ENCODE peak calls at places on chromosomes 4 and X, in seven cellular contexts. One of them, this sample, is unnamed.

GRCh38 chr4:100841911-100842310 is 324.1 kb upstream of the EMCN start:
- DNase-seq in fibroblast of mammary gland: peak
- DNase-seq in endothelial cell: no peak
- DNase-seq in body of pancreas: no peak
- DNase-seq in adrenal gland: no peak
- DNase-seq in heart right ventricle: no peak
- DNase-seq in esophagus muscularis mucosa: no peak
- DNase-seq in this sample: no peak

GRCh38 chrX:1094934-1095333 is 117.5 kb downstream of the CRLF2 start:
- DNase-seq in fibroblast of mammary gland: no peak
- DNase-seq in endothelial cell: no peak
- DNase-seq in body of pancreas: no peak
- DNase-seq in adrenal gland: no peak
- DNase-seq in heart right ventricle: no peak
- DNase-seq in esophagus muscularis mucosa: no peak
- DNase-seq in this sample: no peak

GRCh38 chrX:12700745-12701144 is 90.5 kb upstream of the PRPS2 start:
- DNase-seq in fibroblast of mammary gland: no peak
- DNase-seq in endothelial cell: no peak
- DNase-seq in body of pancreas: peak
- DNase-seq in adrenal gland: no peak
- DNase-seq in heart right ventricle: no peak
- DNase-seq in esophagus muscularis mucosa: no peak
- DNase-seq in this sample: no peak

GRCh38 chr4:177400030-177400429 is 42.2 kb downstream of the AGA start:
- DNase-seq in fibroblast of mammary gland: no peak
- DNase-seq in endothelial cell: no peak
- DNase-seq in body of pancreas: no peak
- DNase-seq in adrenal gland: no peak
- DNase-seq in heart right ventricle: no peak
- DNase-seq in esophagus muscularis mucosa: no peak
- DNase-seq in this sample: no peak

GRCh38 chrX:10071451-10072163 is 85.2 kb upstream of the CLCN4 start:
- DNase-seq in fibroblast of mammary gland: peak
- DNase-seq in endothelial cell: no peak
- DNase-seq in body of pancreas: no peak
- DNase-seq in adrenal gland: no peak
- DNase-seq in heart right ventricle: no peak
- DNase-seq in esophagus muscularis mucosa: no peak
- DNase-seq in this sample: no peak

GRCh38 chr4:117700111-117700892 is 334.0 kb upstream of the NDST3 start:
- DNase-seq in fibroblast of mammary gland: no peak
- DNase-seq in endothelial cell: no peak
- DNase-seq in body of pancreas: no peak
- DNase-seq in adrenal gland: no peak
- DNase-seq in heart right ventricle: no peak
- DNase-seq in esophagus muscularis mucosa: no peak
- DNase-seq in this sample: no peak

GRCh38 chr4:75494563-75494962 is 19.6 kb downstream of the RCHY1 start:
- DNase-seq in fibroblast of mammary gland: peak
- DNase-seq in endothelial cell: no peak
- DNase-seq in body of pancreas: no peak
- DNase-seq in adrenal gland: no peak
- DNase-seq in heart right ventricle: no peak
- DNase-seq in esophagus muscularis mucosa: no peak
- DNase-seq in this sample: no peak

GRCh38 chr4:78565971-78566372 is 14.4 kb downstream of the ANXA3 start:
- DNase-seq in fibroblast of mammary gland: peak
- DNase-seq in endothelial cell: no peak
- DNase-seq in body of pancreas: peak
- DNase-seq in adrenal gland: no peak
- DNase-seq in heart right ventricle: no peak
- DNase-seq in esophagus muscularis mucosa: no peak
- DNase-seq in this sample: no peak

GRCh38 chr4:168719725-168720124 is 222.9 kb downstream of the PALLD start:
- DNase-seq in fibroblast of mammary gland: no peak
- DNase-seq in endothelial cell: no peak
- DNase-seq in body of pancreas: no peak
- DNase-seq in adrenal gland: no peak
- DNase-seq in heart right ventricle: no peak
- DNase-seq in esophagus muscularis mucosa: no peak
- DNase-seq in this sample: no peak

GRCh38 chrX:17788439-17788838 is 51.1 kb downstream of the SCML1 start:
- DNase-seq in fibroblast of mammary gland: peak
- DNase-seq in endothelial cell: peak
- DNase-seq in body of pancreas: peak
- DNase-seq in adrenal gland: peak
- DNase-seq in heart right ventricle: peak
- DNase-seq in esophagus muscularis mucosa: no peak
- DNase-seq in this sample: no peak

GRCh38 chrX:68532828-68533227 is 34.0 kb downstream of the YIPF6 start:
- DNase-seq in fibroblast of mammary gland: peak
- DNase-seq in endothelial cell: no peak
- DNase-seq in body of pancreas: no peak
- DNase-seq in adrenal gland: no peak
- DNase-seq in heart right ventricle: no peak
- DNase-seq in esophagus muscularis mucosa: no peak
- DNase-seq in this sample: no peak

GRCh38 chr4:184282251-184282713 is 64.6 kb upstream of the ENPP6 start:
- DNase-seq in fibroblast of mammary gland: no peak
- DNase-seq in endothelial cell: peak
- DNase-seq in body of pancreas: no peak
- DNase-seq in adrenal gland: no peak
- DNase-seq in heart right ventricle: no peak
- DNase-seq in esophagus muscularis mucosa: peak
- DNase-seq in this sample: no peak

GRCh38 chrX:2692221-2693122 is 1.4 kb downstream of the CD99 start:
- DNase-seq in fibroblast of mammary gland: peak
- DNase-seq in endothelial cell: peak
- DNase-seq in body of pancreas: no peak
- DNase-seq in adrenal gland: no peak
- DNase-seq in heart right ventricle: peak
- DNase-seq in esophagus muscularis mucosa: no peak
- DNase-seq in this sample: no peak

GRCh38 chr4:127642169-127642568 is 9.4 kb downstream of the INTU start:
- DNase-seq in fibroblast of mammary gland: peak
- DNase-seq in endothelial cell: no peak
- DNase-seq in body of pancreas: no peak
- DNase-seq in adrenal gland: no peak
- DNase-seq in heart right ventricle: no peak
- DNase-seq in esophagus muscularis mucosa: no peak
- DNase-seq in this sample: no peak

GRCh38 chrX:22399793-22400192 is 127.1 kb downstream of the CBLL2 start:
- DNase-seq in fibroblast of mammary gland: peak
- DNase-seq in endothelial cell: no peak
- DNase-seq in body of pancreas: no peak
- DNase-seq in adrenal gland: no peak
- DNase-seq in heart right ventricle: no peak
- DNase-seq in esophagus muscularis mucosa: no peak
- DNase-seq in this sample: no peak

GRCh38 chr4:31461425-31461824 is 741.3 kb downstream of the PCDH7 start:
- DNase-seq in fibroblast of mammary gland: peak
- DNase-seq in endothelial cell: no peak
- DNase-seq in body of pancreas: no peak
- DNase-seq in adrenal gland: no peak
- DNase-seq in heart right ventricle: no peak
- DNase-seq in esophagus muscularis mucosa: no peak
- DNase-seq in this sample: no peak

GRCh38 chr4:102541708-102542107 is 40.5 kb downstream of the NFKB1 start:
- DNase-seq in fibroblast of mammary gland: no peak
- DNase-seq in endothelial cell: peak
- DNase-seq in body of pancreas: no peak
- DNase-seq in adrenal gland: no peak
- DNase-seq in heart right ventricle: no peak
- DNase-seq in esophagus muscularis mucosa: no peak
- DNase-seq in this sample: no peak

GRCh38 chr4:168797176-168797575 is 212.9 kb downstream of the CBR4 start:
- DNase-seq in fibroblast of mammary gland: peak
- DNase-seq in endothelial cell: no peak
- DNase-seq in body of pancreas: no peak
- DNase-seq in adrenal gland: no peak
- DNase-seq in heart right ventricle: no peak
- DNase-seq in esophagus muscularis mucosa: no peak
- DNase-seq in this sample: no peak

GRCh38 chr4:125728568-125728967 is 413.8 kb downstream of the FAT4 start:
- DNase-seq in fibroblast of mammary gland: peak
- DNase-seq in endothelial cell: no peak
- DNase-seq in body of pancreas: no peak
- DNase-seq in adrenal gland: no peak
- DNase-seq in heart right ventricle: no peak
- DNase-seq in esophagus muscularis mucosa: no peak
- DNase-seq in this sample: peak

GRCh38 chrX:1427756-1428155 is 25.0 kb downstream of the ASMTL start:
- DNase-seq in fibroblast of mammary gland: no peak
- DNase-seq in endothelial cell: no peak
- DNase-seq in body of pancreas: no peak
- DNase-seq in adrenal gland: no peak
- DNase-seq in heart right ventricle: no peak
- DNase-seq in esophagus muscularis mucosa: no peak
- DNase-seq in this sample: no peak

GRCh38 chr4:165799384-165799815 is 73.6 kb upstream of the TLL1 start:
- DNase-seq in fibroblast of mammary gland: no peak
- DNase-seq in endothelial cell: no peak
- DNase-seq in body of pancreas: no peak
- DNase-seq in adrenal gland: no peak
- DNase-seq in heart right ventricle: no peak
- DNase-seq in esophagus muscularis mucosa: no peak
- DNase-seq in this sample: no peak

GRCh38 chr4:38948551-38948950 is 80.9 kb downstream of the FAM114A1 start:
- DNase-seq in fibroblast of mammary gland: peak
- DNase-seq in endothelial cell: no peak
- DNase-seq in body of pancreas: peak
- DNase-seq in adrenal gland: peak
- DNase-seq in heart right ventricle: peak
- DNase-seq in esophagus muscularis mucosa: no peak
- DNase-seq in this sample: peak

GRCh38 chr4:158208931-158209640 is 1.2 kb upstream of the TMEM144 start:
- DNase-seq in fibroblast of mammary gland: no peak
- DNase-seq in endothelial cell: no peak
- DNase-seq in body of pancreas: peak
- DNase-seq in adrenal gland: no peak
- DNase-seq in heart right ventricle: no peak
- DNase-seq in esophagus muscularis mucosa: no peak
- DNase-seq in this sample: no peak

GRCh38 chr4:158211288-158211687 is 1.0 kb downstream of the TMEM144 start:
- DNase-seq in fibroblast of mammary gland: no peak
- DNase-seq in endothelial cell: no peak
- DNase-seq in body of pancreas: peak
- DNase-seq in adrenal gland: no peak
- DNase-seq in heart right ventricle: no peak
- DNase-seq in esophagus muscularis mucosa: no peak
- DNase-seq in this sample: no peak

GRCh38 chr4:158209825-158210807 is at the start of gene TMEM144:
- DNase-seq in fibroblast of mammary gland: peak
- DNase-seq in endothelial cell: peak
- DNase-seq in body of pancreas: peak
- DNase-seq in adrenal gland: peak
- DNase-seq in heart right ventricle: peak
- DNase-seq in esophagus muscularis mucosa: peak
- DNase-seq in this sample: peak
- TF ChIP-seq CTCF in fibroblast of mammary gland: no peak
- TF ChIP-seq CTCF in endothelial cell: no peak
- TF ChIP-seq CTCF in body of pancreas: peak
- TF ChIP-seq CTCF in adrenal gland: no peak
- TF ChIP-seq CTCF in heart right ventricle: peak
- TF ChIP-seq CTCF in esophagus muscularis mucosa: peak
- TF ChIP-seq CTCF in this sample: peak

DNA sequence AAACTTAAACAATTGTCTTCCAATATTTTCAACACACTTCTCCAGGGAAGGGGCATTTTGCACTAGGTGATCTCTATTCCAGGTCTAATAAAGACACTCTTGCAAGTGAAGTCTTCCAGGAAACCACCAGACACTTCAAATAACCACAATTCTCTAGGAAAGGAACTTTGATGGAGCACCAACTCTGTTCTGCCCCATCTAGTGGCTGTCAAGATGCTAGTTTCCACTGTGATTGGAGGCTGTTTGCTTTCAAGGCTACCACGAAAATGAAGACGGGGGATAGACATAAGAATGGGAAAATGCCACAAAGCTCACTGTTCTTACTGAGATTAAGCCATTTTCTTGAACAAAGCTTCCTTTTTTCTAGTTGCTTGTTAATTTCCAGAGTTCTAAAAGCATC is 100.6 kb upstream of the F9 start:
- DNase-seq in fibroblast of mammary gland: peak
- DNase-seq in endothelial cell: no peak
- DNase-seq in body of pancreas: no peak
- DNase-seq in adrenal gland: no peak
- DNase-seq in heart right ventricle: no peak
- DNase-seq in esophagus muscularis mucosa: no peak
- DNase-seq in this sample: no peak
- TF ChIP-seq CTCF in fibroblast of mammary gland: peak
- TF ChIP-seq CTCF in endothelial cell: no peak
- TF ChIP-seq CTCF in body of pancreas: no peak
- TF ChIP-seq CTCF in adrenal gland: no peak
- TF ChIP-seq CTCF in heart right ventricle: peak
- TF ChIP-seq CTCF in esophagus muscularis mucosa: peak
- TF ChIP-seq CTCF in this sample: peak

GRCh38 chr4:2412885-2413716 is 5.3 kb downstream of the ZFYVE28 start:
- DNase-seq in fibroblast of mammary gland: peak
- DNase-seq in endothelial cell: peak
- DNase-seq in body of pancreas: peak
- DNase-seq in adrenal gland: peak
- DNase-seq in heart right ventricle: peak
- DNase-seq in esophagus muscularis mucosa: peak
- DNase-seq in this sample: peak
- TF ChIP-seq CTCF in fibroblast of mammary gland: peak
- TF ChIP-seq CTCF in endothelial cell: no peak
- TF ChIP-seq CTCF in body of pancreas: peak
- TF ChIP-seq CTCF in adrenal gland: peak
- TF ChIP-seq CTCF in heart right ventricle: peak
- TF ChIP-seq CTCF in esophagus muscularis mucosa: peak
- TF ChIP-seq CTCF in this sample: peak

DNA sequence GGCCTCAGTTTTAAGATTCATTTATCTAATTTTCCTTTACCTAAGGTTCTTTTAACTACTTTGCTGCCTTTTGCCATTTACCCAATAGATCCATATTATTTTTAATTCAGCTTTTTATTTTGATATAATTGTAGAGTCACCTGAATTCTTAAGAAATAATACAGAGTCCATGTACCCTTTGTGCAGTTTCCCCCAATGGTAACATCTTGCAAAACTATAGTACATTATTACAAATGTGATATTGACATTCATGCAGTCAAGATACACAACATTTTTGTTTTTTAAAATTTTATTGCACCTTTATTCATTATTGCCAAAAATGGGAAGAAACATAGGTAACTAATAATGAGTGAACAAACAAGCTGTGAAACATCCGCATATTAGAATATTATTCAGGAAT is 208.7 kb upstream of the WDFY3 start:
- DNase-seq in fibroblast of mammary gland: no peak
- DNase-seq in endothelial cell: no peak
- DNase-seq in body of pancreas: no peak
- DNase-seq in adrenal gland: no peak
- DNase-seq in heart right ventricle: no peak
- DNase-seq in esophagus muscularis mucosa: no peak
- DNase-seq in this sample: no peak
- TF ChIP-seq CTCF in fibroblast of mammary gland: no peak
- TF ChIP-seq CTCF in endothelial cell: no peak
- TF ChIP-seq CTCF in body of pancreas: no peak
- TF ChIP-seq CTCF in adrenal gland: no peak
- TF ChIP-seq CTCF in heart right ventricle: no peak
- TF ChIP-seq CTCF in esophagus muscularis mucosa: no peak
- TF ChIP-seq CTCF in this sample: no peak